ENCODE peak calls at places on chromosomes 2 and 18, in four cellular contexts. Z is body of pancreas, F is AG04450, B is astrocyte of the cerebellum. I is an unnamed sample.

GRCh38 chr18:77065221-77065981 is 67.2 kb downstream of the MBP start:
- DNase-seq in Z (no peak), F (peak), B (peak), I (peak)

GRCh38 chr2:85187069-85187468 is 53.9 kb downstream of the TCF7L1 start:
- DNase-seq in Z (no peak), F (no peak), B (no peak), I (no peak)

GRCh38 chr2:22554453-22554852 is 830.5 kb upstream of the KLHL29 start:
- DNase-seq in Z (no peak), F (no peak), B (no peak), I (no peak)

GRCh38 chr2:46632349-46632748 is 153.0 kb downstream of the TMEM247 start:
- DNase-seq in Z (no peak), F (no peak), B (peak), I (no peak)

GRCh38 chr2:210577263-210578071 is 21.1 kb downstream of the CPS1 start:
- DNase-seq in Z (no peak), F (no peak), B (peak), I (no peak)

GRCh38 chr18:10386956-10387355 is 67.5 kb upstream of the APCDD1 start:
- DNase-seq in Z (no peak), F (no peak), B (no peak), I (no peak)

GRCh38 chr2:27776097-27776496 is 4.6 kb downstream of the MRPL33 start:
- DNase-seq in Z (peak), F (no peak), B (no peak), I (peak)

GRCh38 chr2:10289891-10290290 is 12.8 kb upstream of the HPCAL1 start:
- DNase-seq in Z (no peak), F (no peak), B (no peak), I (no peak)

DNA sequence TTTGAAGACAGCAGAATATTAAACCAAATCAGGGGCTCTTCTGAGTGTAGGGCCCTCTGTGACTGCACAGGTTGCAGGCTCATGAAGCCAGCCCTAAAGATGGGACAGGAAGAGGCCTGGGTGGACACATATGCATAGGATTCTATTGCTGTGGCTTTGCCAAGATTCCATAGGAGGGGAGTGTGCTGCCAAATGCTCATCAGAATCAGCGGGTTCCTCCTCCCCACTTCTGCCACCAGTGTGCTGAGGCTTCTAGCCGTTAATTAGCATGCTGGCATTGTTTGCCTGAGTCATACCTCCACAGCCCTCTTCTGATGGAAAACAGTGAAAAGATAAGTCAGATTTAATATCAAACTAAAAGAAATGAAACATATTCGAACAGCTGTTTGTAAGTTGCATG is 103.9 kb upstream of the TMEFF2 start:
- DNase-seq in Z (no peak), F (no peak), B (no peak), I (no peak)
- TF ChIP-seq CTCF in Z (no peak), F (no peak), B (no peak), I (no peak)

DNA sequence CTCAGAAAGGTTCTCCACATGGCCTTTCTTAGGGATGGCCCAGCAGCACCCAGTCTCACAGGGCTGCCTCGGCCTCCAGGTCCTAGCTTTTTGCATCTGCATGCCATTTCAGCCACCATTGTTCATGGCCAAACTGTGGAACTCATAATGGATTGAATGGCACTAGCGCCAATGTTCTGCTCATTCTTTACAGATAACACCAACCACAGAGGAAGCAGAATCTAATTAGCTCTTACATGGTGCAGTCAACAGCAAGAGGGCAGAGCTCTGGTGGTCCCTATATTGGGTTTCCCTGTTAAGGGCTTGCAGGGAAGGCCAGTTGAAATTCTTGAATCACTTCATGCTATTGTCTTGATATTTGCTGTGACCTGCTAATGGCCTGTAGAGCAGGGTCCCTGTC is 45.6 kb downstream of the ARL4C start:
- DNase-seq in Z (no peak), F (no peak), B (no peak), I (no peak)
- H3K4me3 ChIP-seq in Z (no peak), F (no peak), B (no peak), I (no peak)

DNA sequence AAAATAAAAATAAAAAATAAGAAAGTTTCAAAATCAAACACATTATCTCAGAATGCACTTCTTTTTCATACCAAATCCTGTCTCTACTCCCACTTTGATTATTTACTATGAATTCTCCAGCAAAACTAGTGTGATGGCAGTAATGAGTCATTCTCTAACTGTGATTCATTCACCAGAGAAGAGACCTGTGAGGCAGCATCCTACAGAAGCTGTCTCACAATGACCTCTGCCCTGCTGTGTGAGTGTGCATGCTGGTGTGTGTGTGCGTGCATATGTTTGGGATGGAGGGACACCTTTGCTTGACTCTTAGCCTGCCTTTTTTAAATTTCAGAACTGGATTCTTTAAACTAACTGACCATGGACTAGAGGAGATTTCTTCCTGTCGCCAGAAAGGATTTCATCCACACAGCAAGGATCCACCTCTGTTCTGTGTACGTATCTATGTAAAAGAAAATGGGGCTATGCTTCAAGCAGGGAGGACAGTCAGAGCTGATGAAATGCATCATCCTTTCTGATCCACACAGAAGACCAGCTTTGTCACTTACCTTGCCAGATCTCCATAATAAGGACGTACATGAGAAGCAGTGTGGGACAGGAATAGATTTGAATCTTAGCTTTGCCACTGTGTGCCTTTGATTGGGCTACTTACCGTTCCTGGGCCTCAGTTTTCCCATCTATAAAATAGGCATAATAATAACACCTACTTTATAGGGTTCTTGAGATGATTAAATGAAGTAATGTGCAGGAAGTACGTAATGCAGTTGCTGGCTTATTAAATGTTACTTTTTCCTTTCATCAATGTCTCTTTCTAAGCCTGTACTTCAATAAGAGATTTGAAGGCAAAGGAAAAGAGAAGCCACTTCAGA is 31.2 kb downstream of the STAMBP start:
- DNase-seq in Z (no peak), F (peak), B (peak), I (no peak)
- TF ChIP-seq CTCF in Z (no peak), F (no peak), B (no peak), I (no peak)

GRCh38 chr2:176589956-176590509 is 320.8 kb downstream of the MTX2 start:
- DNase-seq in Z (no peak), F (no peak), B (no peak), I (no peak)
- H3K4me3 ChIP-seq in Z (no peak), F (no peak), B (no peak), I (no peak)